ENCODE peak calls at places on chromosome 5, in seven cellular contexts. B, D, Q, O, U, L and A are unnamed samples.

GRCh38 chr5:136388474-136388873 is 23.1 kb upstream of the TRPC7 start:
- DNase-seq in U (no peak), B (no peak), Q (no peak), O (no peak), L (no peak), D (no peak), A (no peak)

GRCh38 chr5:71651554-71651953 is 64.4 kb downstream of the MCCC2 start:
- DNase-seq in Q (no peak), B (no peak), O (no peak), U (no peak), D (no peak), L (no peak), A (no peak)

GRCh38 chr5:75668988-75669760 is 48.1 kb downstream of the POC5 start:
- DNase-seq in O (peak), U (no peak), D (peak), L (peak), B (no peak), Q (peak), A (no peak)

GRCh38 chr5:137329581-137329980 is 169.5 kb downstream of the SPOCK1 start:
- DNase-seq in O (no peak), L (no peak), U (no peak), D (no peak), Q (no peak), B (no peak), A (no peak)

GRCh38 chr5:73743161-73743560 is 117.2 kb downstream of the ARHGEF28 start:
- DNase-seq in Q (no peak), U (no peak), L (no peak), B (no peak), D (no peak), O (no peak), A (no peak)

GRCh38 chr5:127060470-127060985 is 12.8 kb downstream of the C5orf63 start:
- DNase-seq in B (no peak), U (no peak), Q (no peak), D (no peak), L (no peak), O (no peak), A (no peak)

GRCh38 chr5:115069087-115069968 is 100.4 kb downstream of the TRIM36 start:
- DNase-seq in D (no peak), O (no peak), L (peak), Q (peak), U (no peak), B (peak), A (no peak)

GRCh38 chr5:32322882-32323281 is 10.1 kb upstream of the MTMR12 start:
- DNase-seq in U (no peak), O (no peak), B (no peak), L (no peak), Q (no peak), D (no peak), A (no peak)

DNA sequence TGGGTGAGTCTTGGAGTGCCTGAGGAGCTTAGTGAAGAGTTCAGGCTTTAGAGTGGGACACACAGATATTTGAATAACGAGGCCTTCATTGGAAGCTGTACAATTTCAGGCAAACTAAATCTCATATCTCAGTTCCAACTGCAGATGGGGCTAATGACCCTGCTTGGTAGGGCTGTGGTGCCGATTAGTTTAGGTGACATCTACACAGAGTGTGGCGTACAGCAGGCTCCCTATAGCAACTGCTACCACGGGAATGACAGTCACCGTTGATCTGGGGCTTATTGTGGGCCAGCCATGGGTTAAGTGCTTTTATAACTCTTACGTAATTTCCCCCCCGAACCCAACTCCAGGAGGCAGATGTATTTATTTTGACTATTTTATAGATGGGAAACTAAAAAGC is 70.8 kb downstream of the FAT2 start:
- DNase-seq in O (no peak), U (no peak), D (no peak), L (no peak), B (no peak), Q (no peak), A (peak)
- TF ChIP-seq CTCF in O (no peak), U (no peak), D (no peak), L (peak), B (no peak), Q (no peak), A (no peak)

GRCh38 chr5:16518606-16519005 is 53.0 kb upstream of the ZNF622 start:
- DNase-seq in L (no peak), Q (no peak), D (no peak), U (no peak), O (no peak), B (no peak), A (no peak)

GRCh38 chr5:16519435-16519834 is 53.8 kb upstream of the ZNF622 start:
- DNase-seq in Q (no peak), D (no peak), U (no peak), L (no peak), O (no peak), B (no peak), A (no peak)

GRCh38 chr5:16520806-16521205 is 55.2 kb upstream of the ZNF622 start:
- DNase-seq in B (no peak), L (no peak), Q (no peak), O (no peak), U (no peak), D (no peak), A (no peak)

GRCh38 chr5:16522096-16522495 is 56.5 kb upstream of the ZNF622 start:
- DNase-seq in O (no peak), B (no peak), D (no peak), L (no peak), Q (no peak), U (no peak), A (no peak)

DNA sequence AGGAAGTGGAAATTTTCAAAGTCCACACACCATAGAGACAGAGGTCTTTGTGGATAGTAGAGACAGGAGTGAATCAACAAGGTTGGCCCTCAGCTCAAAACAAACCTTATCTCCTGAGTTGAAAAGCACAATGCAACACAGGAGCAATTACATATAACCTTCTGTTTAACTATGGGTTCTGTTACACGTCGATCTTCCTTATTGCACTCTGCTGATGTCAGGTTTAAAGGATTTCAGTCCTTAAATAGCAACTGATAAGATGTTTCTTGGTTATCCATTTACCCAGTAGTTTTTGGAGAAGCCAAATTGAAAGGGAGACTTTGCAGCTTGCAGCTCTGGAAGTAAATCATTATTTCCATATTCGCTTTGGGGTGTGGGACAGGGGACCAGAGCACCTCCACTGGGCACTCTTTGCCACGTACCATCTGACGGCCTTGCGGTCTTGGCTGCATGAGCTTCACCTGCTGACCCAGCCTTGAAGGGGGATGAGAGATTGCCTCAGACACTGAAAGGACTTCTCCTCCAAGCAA is 56.0 kb upstream of the ZNF622 start:
- DNase-seq in O (no peak), B (no peak), D (no peak), Q (no peak), U (no peak), L (no peak), A (no peak)
- TF ChIP-seq POLR2A in O (no peak), B (no peak), D (no peak), Q (no peak), U (no peak), L (no peak), A (no peak)

DNA sequence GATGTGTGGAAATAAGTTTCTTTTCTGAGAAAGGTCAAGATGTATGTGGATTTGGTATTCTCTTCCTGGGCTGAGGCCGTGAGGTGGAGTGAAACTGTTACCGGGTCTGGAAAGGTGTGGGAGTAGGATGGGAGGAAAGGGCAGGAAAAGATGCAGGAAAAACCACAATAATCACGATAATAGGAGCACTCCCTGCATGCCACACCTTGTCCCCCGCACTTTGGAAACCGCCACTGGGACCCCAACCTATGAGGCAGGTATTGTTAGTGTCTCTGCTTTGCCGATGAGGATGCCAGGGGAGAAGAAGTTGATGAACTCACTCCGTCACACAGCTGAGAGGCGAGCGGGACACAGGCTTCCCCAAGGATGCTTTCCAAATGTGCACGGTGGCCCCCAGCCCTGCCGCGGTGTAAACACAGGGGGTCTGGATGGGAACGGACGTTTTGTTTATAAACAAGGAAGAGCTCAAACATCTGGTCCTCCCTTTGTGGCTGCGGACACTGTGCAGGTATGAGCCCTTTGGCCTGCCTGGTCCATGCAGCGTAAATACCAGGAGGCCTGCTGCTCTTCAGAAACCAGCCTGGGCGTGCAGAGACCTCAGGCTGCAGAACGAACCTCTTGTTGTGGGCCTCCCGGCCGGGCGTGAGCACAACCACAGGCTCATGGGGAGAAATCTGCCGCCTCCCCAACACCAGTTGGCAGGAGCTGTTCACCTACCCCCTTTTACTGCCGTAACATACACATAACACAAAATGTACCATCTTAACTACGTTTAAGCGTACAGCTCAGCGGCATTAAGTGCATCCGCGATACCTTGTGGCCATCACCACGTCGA is 126.7 kb downstream of the COL23A1 start:
- DNase-seq in D (no peak), Q (no peak), L (no peak), U (no peak), B (no peak), O (no peak), A (no peak)
- TF ChIP-seq CTCF in D (no peak), Q (no peak), L (no peak), U (no peak), B (no peak), O (no peak), A (no peak)

GRCh38 chr5:59036274-59036961 is 453.5 kb downstream of the RAB3C start:
- DNase-seq in Q (no peak), U (peak), D (no peak), B (peak), L (no peak), O (peak), A (no peak)
- TF ChIP-seq POLR2A in Q (no peak), U (no peak), D (no peak), B (no peak), L (no peak), O (no peak), A (no peak)

GRCh38 chr5:68237715-68238114 is 22.2 kb downstream of the PIK3R1 start:
- DNase-seq in D (no peak), B (no peak), L (no peak), U (no peak), Q (no peak), O (no peak), A (no peak)

GRCh38 chr5:68240196-68240595 is 24.6 kb downstream of the PIK3R1 start:
- DNase-seq in O (no peak), B (no peak), L (no peak), U (no peak), D (no peak), Q (no peak), A (no peak)

GRCh38 chr5:68240771-68241170 is 25.2 kb downstream of the PIK3R1 start:
- DNase-seq in U (no peak), L (no peak), O (no peak), B (no peak), D (no peak), Q (no peak), A (no peak)

GRCh38 chr5:68242743-68243142 is 27.2 kb downstream of the PIK3R1 start:
- DNase-seq in D (no peak), L (no peak), U (no peak), Q (no peak), B (no peak), O (no peak), A (no peak)

GRCh38 chr5:68239485-68239884 is 23.9 kb downstream of the PIK3R1 start:
- DNase-seq in U (peak), B (peak), O (peak), D (peak), L (no peak), Q (no peak), A (peak)
- TF ChIP-seq CTCF in U (no peak), B (no peak), O (no peak), D (no peak), L (no peak), Q (no peak), A (no peak)

DNA sequence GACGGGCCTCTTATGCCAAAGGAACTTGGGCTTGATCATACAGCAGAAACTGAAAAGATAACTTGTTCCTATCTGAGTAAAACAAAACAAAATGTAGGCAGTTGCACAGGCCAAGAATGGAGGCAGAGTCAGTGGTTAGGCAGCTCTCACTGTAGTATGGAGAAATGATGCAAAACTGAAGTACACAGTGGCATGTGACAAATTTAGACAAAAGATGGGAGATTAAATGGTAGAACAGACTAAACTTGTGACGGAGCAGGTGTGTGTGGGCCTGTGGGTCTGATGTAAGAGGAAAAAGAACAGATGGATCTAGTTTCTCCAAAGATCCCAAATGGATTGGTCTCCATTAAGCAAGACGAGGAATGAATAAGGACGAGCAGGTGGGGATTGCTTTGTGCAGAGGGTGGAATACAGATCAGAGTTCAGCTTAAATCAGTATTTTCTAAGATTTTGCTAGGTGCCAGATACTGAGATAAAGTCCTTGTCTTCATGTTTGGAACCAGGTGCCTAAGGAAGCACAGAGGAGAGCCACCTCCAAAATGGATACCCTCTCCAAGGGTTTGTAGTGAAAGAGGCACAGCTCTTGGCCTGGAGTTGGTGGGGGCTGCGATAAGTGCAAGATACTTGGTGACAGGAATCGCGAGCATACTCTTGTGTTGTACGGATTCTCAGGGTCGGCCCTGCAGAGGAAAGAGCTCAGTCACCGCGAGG is 722 bp upstream of the DCP2 start:
- DNase-seq in O (no peak), D (no peak), L (no peak), B (no peak), Q (no peak), U (no peak), A (no peak)
- TF ChIP-seq POLR2A in O (no peak), D (no peak), L (no peak), B (no peak), Q (no peak), U (no peak), A (no peak)

GRCh38 chr5:14730881-14731280 is 66.4 kb downstream of the OTULIN start:
- DNase-seq in L (no peak), B (no peak), Q (no peak), O (no peak), D (no peak), U (no peak), A (no peak)
- TF ChIP-seq CTCF in L (no peak), B (no peak), Q (no peak), O (no peak), D (no peak), U (no peak), A (no peak)

GRCh38 chr5:150497274-150497988 is 10.5 kb upstream of the NDST1 start:
- DNase-seq in L (no peak), U (peak), D (no peak), O (peak), B (peak), Q (peak), A (peak)
- TF ChIP-seq POLR2A in L (no peak), U (no peak), D (no peak), O (no peak), B (peak), Q (no peak), A (no peak)

GRCh38 chr5:139863855-139864558 is 68.4 kb downstream of the PSD2 start:
- DNase-seq in Q (peak), B (peak), U (peak), L (no peak), O (peak), D (no peak), A (peak)
- TF ChIP-seq CTCF in Q (peak), B (peak), U (peak), L (peak), O (peak), D (peak), A (no peak)

GRCh38 chr5:61371474-61371873 is 39.4 kb downstream of the ZSWIM6 start:
- DNase-seq in D (no peak), Q (no peak), B (no peak), O (no peak), L (no peak), U (no peak), A (no peak)

GRCh38 chr5:61366841-61367240 is 34.8 kb downstream of the ZSWIM6 start:
- DNase-seq in O (no peak), D (no peak), L (no peak), U (no peak), B (no peak), Q (no peak), A (no peak)

GRCh38 chr5:61370496-61370895 is 38.4 kb downstream of the ZSWIM6 start:
- DNase-seq in O (no peak), Q (no peak), B (no peak), U (no peak), L (no peak), D (no peak), A (no peak)
- TF ChIP-seq POLR2A in O (no peak), Q (no peak), B (no peak), U (no peak), L (no peak), D (no peak), A (no peak)